ENCODE peak calls at places on chromosomes 7 and 10, in nine cellular contexts. Y, W, L, N, D, I, J, U and T are unnamed samples.

GRCh38 chr10:24382045-24382444 is 173.1 kb downstream of the KIAA1217 start:
- DNase-seq in W (no peak), N (no peak), U (no peak), L (no peak), D (no peak), I (peak; percentile 75), Y (no peak), J (no peak), T (no peak)

GRCh38 chr10:96457341-96457740 is 56.4 kb downstream of the TLL2 start:
- DNase-seq in D (no peak), I (no peak), N (no peak), L (no peak), J (no peak), Y (no peak), U (no peak), W (no peak), T (no peak)

GRCh38 chr7:95491634-95492314 is 6.0 kb downstream of the ASB4 start:
- DNase-seq in L (no peak), I (peak; percentile 73), Y (no peak), U (no peak), J (no peak), N (no peak), D (no peak), W (peak; percentile 9), T (no peak)

GRCh38 chr7:84722086-84722485 is 464.8 kb downstream of the SEMA3D start:
- DNase-seq in W (no peak), I (no peak), N (no peak), L (peak; percentile 24), Y (peak; percentile 45), J (no peak), D (no peak), U (no peak), T (peak; percentile 77)

GRCh38 chr7:3065724-3066143 is 22.1 kb upstream of the CARD11 start:
- DNase-seq in U (no peak), N (peak; percentile 73), J (no peak), L (no peak), W (peak; percentile 50), I (peak; percentile 42), D (peak; percentile 42), Y (peak; percentile 11), T (no peak)

GRCh38 chr10:93701903-93702277 is 502 bp downstream of the FRA10AC1 start:
- DNase-seq in Y (peak; percentile 63), W (no peak), U (no peak), J (no peak), D (no peak), I (peak; percentile 51), L (peak; percentile 29), N (no peak), T (peak; percentile 17)

GRCh38 chr7:158723266-158723665 is 18.7 kb upstream of the NCAPG2 start:
- DNase-seq in U (no peak), I (no peak), W (no peak), N (no peak), J (no peak), D (no peak), L (no peak), Y (no peak), T (no peak)

GRCh38 chr10:98397089-98397600 is 17.8 kb downstream of the PYROXD2 start:
- DNase-seq in N (no peak), Y (no peak), J (no peak), I (no peak), U (no peak), D (no peak), L (no peak), W (no peak), T (no peak)

GRCh38 chr10:119596537-119597404 is at the start of gene TIAL1:
- DNase-seq in I (peak; percentile 100), D (peak; percentile 84), J (peak; percentile 98), N (peak; percentile 95), L (peak; percentile 99), U (peak; percentile 98), Y (peak; percentile 100), W (peak; percentile 98), T (peak; percentile 98)

GRCh38 chr7:10015687-10016086 is 958.0 kb upstream of the PHF14 start:
- DNase-seq in W (no peak), J (no peak), I (no peak), U (no peak), L (no peak), N (no peak), Y (no peak), D (no peak), T (no peak)

GRCh38 chr7:73899731-73900142 is 38.8 kb downstream of the TMEM270 start:
- DNase-seq in D (no peak), J (no peak), W (peak; percentile 39), Y (peak; percentile 97), I (no peak), U (no peak), L (peak; percentile 78), N (no peak), T (peak; percentile 92)

GRCh38 chr10:95411635-95412034 is 120.8 kb upstream of the PDLIM1 start:
- DNase-seq in U (no peak), N (no peak), L (no peak), I (peak; percentile 30), Y (no peak), J (no peak), D (no peak), W (no peak), T (no peak)

GRCh38 chr7:128974241-128974934 is 36.7 kb downstream of the IRF5 start:
- DNase-seq in W (no peak), U (no peak), L (no peak), I (no peak), D (no peak), N (no peak), J (no peak), Y (peak; percentile 76), T (no peak)

GRCh38 chr10:121313119-121313858 is 285.0 kb downstream of the FGFR2 start:
- DNase-seq in L (no peak), J (no peak), W (no peak), Y (no peak), D (no peak), U (no peak), I (no peak), N (no peak), T (no peak)

GRCh38 chr7:151057038-151057736 is 510 bp downstream of the CDK5 start:
- DNase-seq in D (no peak), J (no peak), L (no peak), W (no peak), Y (no peak), U (no peak), N (no peak), I (peak; percentile 83), T (no peak)

GRCh38 chr10:15188629-15189028 is 20.1 kb upstream of the NMT2 start:
- DNase-seq in Y (no peak), J (no peak), D (no peak), L (no peak), U (no peak), N (no peak), I (no peak), W (no peak), T (no peak)

GRCh38 chr7:134113655-134114054 is 13.5 kb upstream of the LRGUK start:
- DNase-seq in D (no peak), L (no peak), N (no peak), I (no peak), Y (no peak), J (no peak), W (no peak), U (no peak), T (no peak)

GRCh38 chr7:107016312-107016711 is 28.2 kb upstream of the PRKAR2B start:
- DNase-seq in I (no peak), Y (no peak), U (no peak), N (no peak), D (no peak), L (no peak), W (no peak), J (no peak), T (no peak)

GRCh38 chr7:21603972-21604749 is 61.3 kb downstream of the DNAH11 start:
- DNase-seq in W (no peak), N (no peak), D (no peak), L (no peak), Y (peak; percentile 22), I (no peak), J (no peak), U (no peak), T (no peak)

GRCh38 chr10:133276435-133277201 is at the start of gene ADAM8:
- DNase-seq in D (no peak), L (no peak), W (peak; percentile 63), I (peak; percentile 63), N (peak; percentile 63), J (no peak), U (no peak), Y (no peak), T (no peak)